ENCODE peak calls at places on chromosomes 6 and 20, in four cellular contexts. Y, M, S and N are unnamed samples.

GRCh38 chr20:63968136-63968927 is 1.4 kb downstream of the ZNF512B start:
- DNase-seq in S (no peak), Y (no peak), M (no peak), N (no peak)

GRCh38 chr6:21900730-21901129 is 307.2 kb downstream of the SOX4 start:
- DNase-seq in Y (no peak), S (peak), M (no peak), N (peak)

GRCh38 chr20:707711-708110 is 32.1 kb upstream of the SCRT2 start:
- DNase-seq in Y (no peak), M (no peak), S (no peak), N (no peak)

GRCh38 chr6:142551145-142551811 is 249.5 kb downstream of the ADGRG6 start:
- DNase-seq in Y (no peak), M (peak), S (no peak), N (peak)

GRCh38 chr6:25477006-25477590 is 174.9 kb upstream of the SCGN start:
- DNase-seq in Y (no peak), M (no peak), S (peak), N (peak)

GRCh38 chr20:19784511-19785172 is 26.6 kb downstream of the RIN2 start:
- DNase-seq in M (no peak), S (peak), Y (peak), N (peak)

GRCh38 chr6:108119212-108120141 is 44.9 kb upstream of the OSTM1 start:
- DNase-seq in S (no peak), M (no peak), Y (no peak), N (no peak)

GRCh38 chr6:112501705-112502104 is 154.6 kb downstream of the RFPL4B start:
- DNase-seq in Y (no peak), S (peak), M (no peak), N (no peak)

GRCh38 chr6:55617272-55617671 is 38.3 kb upstream of the HMGCLL1 start:
- DNase-seq in Y (peak), S (peak), M (no peak), N (peak)

GRCh38 chr6:81962198-81962597 is 209.7 kb upstream of the TENT5A start:
- DNase-seq in M (no peak), Y (no peak), S (no peak), N (no peak)

GRCh38 chr6:105179244-105180065 is at the start of gene POPDC3:
- DNase-seq in M (no peak), Y (peak), S (peak), N (peak)

GRCh38 chr6:127869183-127869582 is 31.7 kb downstream of the THEMIS start:
- DNase-seq in M (no peak), S (no peak), Y (no peak), N (no peak)

GRCh38 chr6:169962604-169963469 is 211.4 kb downstream of the ERMARD start:
- DNase-seq in Y (no peak), M (no peak), S (no peak), N (no peak)

GRCh38 chr6:122817362-122817761 is 28.3 kb downstream of the SMPDL3A start:
- DNase-seq in Y (no peak), M (no peak), S (no peak), N (no peak)

GRCh38 chr6:3314621-3315020 is 55.9 kb downstream of the PSMG4 start:
- DNase-seq in S (no peak), M (no peak), Y (no peak), N (no peak)

GRCh38 chr20:7657569-7657968 is 282.7 kb downstream of the HAO1 start:
- DNase-seq in Y (no peak), M (no peak), S (no peak), N (no peak)

GRCh38 chr20:22339091-22339881 is 245.1 kb downstream of the FOXA2 start:
- DNase-seq in Y (peak), S (peak), M (no peak), N (peak)

GRCh38 chr6:30885999-30886896 is 1.9 kb downstream of the DDR1 start:
- DNase-seq in S (peak), M (no peak), Y (peak), N (peak)

GRCh38 chr20:53795170-53795569 is 201.5 kb upstream of the ZNF217 start:
- DNase-seq in Y (no peak), S (peak), M (no peak), N (no peak)

GRCh38 chr20:17023811-17024210 is 203.0 kb upstream of the PCSK2 start:
- DNase-seq in Y (no peak), S (no peak), M (no peak), N (peak)

GRCh38 chr6:137272403-137272802 is 53.2 kb upstream of the IFNGR1 start:
- DNase-seq in S (no peak), Y (no peak), M (no peak), N (no peak)

GRCh38 chr6:3687847-3688246 is 63.7 kb downstream of the PXDC1 start:
- DNase-seq in S (no peak), M (no peak), Y (no peak), N (no peak)

GRCh38 chr20:57654363-57654997 is 34.3 kb upstream of the ZBP1 start:
- DNase-seq in Y (no peak), M (peak), S (peak), N (peak)

GRCh38 chr20:38197217-38198008 is 32.3 kb upstream of the TGM2 start:
- DNase-seq in S (no peak), M (no peak), Y (no peak), N (no peak)

GRCh38 chr6:3850451-3851203 is 1.5 kb downstream of the FAM50B start:
- DNase-seq in Y (no peak), S (no peak), M (peak), N (no peak)

GRCh38 chr6:118485601-118486550 is 62.2 kb upstream of the PLN start:
- DNase-seq in M (no peak), Y (no peak), S (no peak), N (no peak)

GRCh38 chr6:144582939-144583613 is 297.9 kb downstream of the UTRN start:
- DNase-seq in S (no peak), Y (peak), M (peak), N (no peak)

GRCh38 chr6:134372603-134373281 is 54.8 kb upstream of the SGK1 start:
- DNase-seq in S (peak), M (no peak), Y (no peak), N (no peak)